ENCODE peak calls at places on chromosome 17, in four cellular contexts. One of them, this sample, is unnamed. For H3K4me1, the result is how much of the 10 kb centered on the place peaks cover.

GRCh38 chr17:17971431-17972125 is 622 bp downstream of the TOM1L2 start:
- DNase-seq in HCT116: no peak
- DNase-seq in PC-3: no peak
- DNase-seq in MM.1S: no peak
- DNase-seq in this sample: no peak

GRCh38 chr17:2050246-2050866 is 4.5 kb upstream of the HIC1 start:
- DNase-seq in HCT116: peak
- DNase-seq in PC-3: peak
- DNase-seq in MM.1S: peak
- DNase-seq in this sample: peak

GRCh38 chr17:27989046-27989445 is 53.4 kb upstream of the NLK start:
- DNase-seq in HCT116: no peak
- DNase-seq in PC-3: peak
- DNase-seq in MM.1S: no peak
- DNase-seq in this sample: no peak

GRCh38 chr17:32323784-32324590 is 18.0 kb downstream of the C17orf75 start:
- DNase-seq in HCT116: no peak
- DNase-seq in PC-3: peak
- DNase-seq in MM.1S: peak
- DNase-seq in this sample: no peak

GRCh38 chr17:60390223-60390622 is 1.7 kb downstream of the USP32 start:
- DNase-seq in HCT116: no peak
- DNase-seq in PC-3: peak
- DNase-seq in MM.1S: no peak
- DNase-seq in this sample: peak

GRCh38 chr17:43994272-43995149 is 9.9 kb upstream of the NAGS start:
- DNase-seq in HCT116: no peak
- DNase-seq in PC-3: peak
- DNase-seq in MM.1S: peak
- DNase-seq in this sample: peak

GRCh38 chr17:55722742-55723487 is at the start of gene TMEM100:
- DNase-seq in HCT116: no peak
- DNase-seq in PC-3: no peak
- DNase-seq in MM.1S: no peak
- DNase-seq in this sample: peak

GRCh38 chr17:68248199-68248825 is 469 bp downstream of the AMZ2 start:
- DNase-seq in HCT116: no peak
- DNase-seq in PC-3: peak
- DNase-seq in MM.1S: peak
- DNase-seq in this sample: peak

GRCh38 chr17:46842835-46843234 is 8.5 kb upstream of the WNT9B start:
- DNase-seq in HCT116: peak
- DNase-seq in PC-3: peak
- DNase-seq in MM.1S: no peak
- DNase-seq in this sample: no peak

GRCh38 chr17:16931318-16932060 is 40.4 kb downstream of the TNFRSF13B start:
- DNase-seq in HCT116: no peak
- DNase-seq in PC-3: no peak
- DNase-seq in MM.1S: no peak
- DNase-seq in this sample: no peak

GRCh38 chr17:9307313-9307998 is 268.2 kb downstream of the STX8 start:
- DNase-seq in HCT116: no peak
- DNase-seq in PC-3: no peak
- DNase-seq in MM.1S: no peak
- DNase-seq in this sample: no peak

DNA sequence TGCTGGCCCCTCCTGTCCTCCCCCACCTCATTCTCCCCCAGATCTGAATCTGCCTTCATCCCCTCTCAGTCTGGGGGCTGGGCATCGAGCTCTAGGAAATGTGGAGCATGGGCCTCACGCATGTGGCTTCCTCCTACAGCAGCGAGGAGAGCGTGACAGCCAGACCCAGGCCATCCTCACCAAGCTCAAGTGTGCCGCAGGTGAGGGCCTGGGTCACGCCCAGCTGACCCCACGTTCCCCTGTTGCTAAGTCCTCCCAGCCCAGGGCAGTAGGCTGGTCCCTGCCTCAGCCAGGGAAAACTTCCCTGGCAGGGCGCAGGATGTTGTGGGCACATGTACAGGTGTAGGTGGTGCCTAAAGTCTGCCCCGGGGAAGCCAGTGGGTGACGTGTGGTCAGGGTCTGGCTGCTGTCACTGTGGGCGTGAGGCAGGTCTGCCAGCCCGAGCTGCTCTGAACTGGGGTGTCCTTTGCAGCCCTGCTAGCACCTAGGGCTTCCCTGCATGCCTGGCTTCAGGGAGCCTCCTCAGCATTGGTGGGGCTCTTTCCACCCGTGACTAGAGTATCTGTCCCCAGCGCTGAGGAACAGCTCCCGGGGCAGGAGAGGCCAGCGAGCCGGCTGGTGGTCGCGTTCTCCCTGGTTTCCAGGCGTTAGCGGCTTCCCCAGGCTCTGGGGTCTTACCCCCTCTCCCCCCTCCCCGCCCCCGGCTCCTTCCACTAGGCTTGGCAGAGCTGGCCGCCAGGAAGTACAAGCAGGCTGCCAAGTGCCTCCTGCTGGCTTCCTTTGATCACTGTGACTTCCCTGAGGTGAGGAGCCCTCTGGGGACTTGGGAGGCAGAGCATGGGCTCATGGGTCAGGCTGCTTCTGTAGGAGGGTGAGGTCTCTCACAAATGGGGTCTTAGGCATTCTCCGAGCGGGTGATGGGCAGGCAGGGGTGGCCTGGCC is 3.6 kb downstream of the GPS1 start:
- DNase-seq in HCT116: no peak
- DNase-seq in PC-3: no peak
- DNase-seq in MM.1S: no peak
- DNase-seq in this sample: no peak
- H3K4me1 ChIP-seq in HCT116: under half
- H3K4me1 ChIP-seq in PC-3: under half
- H3K4me1 ChIP-seq in MM.1S: under half
- H3K4me1 ChIP-seq in this sample: under half

GRCh38 chr17:58085039-58085715 is 2.0 kb downstream of the DYNLL2 start:
- DNase-seq in HCT116: no peak
- DNase-seq in PC-3: no peak
- DNase-seq in MM.1S: no peak
- DNase-seq in this sample: no peak

GRCh38 chr17:58082870-58083490 is at the start of gene DYNLL2:
- DNase-seq in HCT116: peak
- DNase-seq in PC-3: peak
- DNase-seq in MM.1S: peak
- DNase-seq in this sample: peak

GRCh38 chr17:58084317-58084981 is 1.2 kb downstream of the DYNLL2 start:
- DNase-seq in HCT116: peak
- DNase-seq in PC-3: peak
- DNase-seq in MM.1S: peak
- DNase-seq in this sample: peak

GRCh38 chr17:58082341-58082869 is 814 bp upstream of the DYNLL2 start:
- DNase-seq in HCT116: no peak
- DNase-seq in PC-3: no peak
- DNase-seq in MM.1S: no peak
- DNase-seq in this sample: no peak

GRCh38 chr17:58083491-58084316 is 485 bp downstream of the DYNLL2 start:
- DNase-seq in HCT116: no peak
- DNase-seq in PC-3: peak
- DNase-seq in MM.1S: peak
- DNase-seq in this sample: peak
- H2AFZ ChIP-seq in HCT116: no peak
- H2AFZ ChIP-seq in PC-3: no peak
- H2AFZ ChIP-seq in MM.1S: peak
- H2AFZ ChIP-seq in this sample: no peak

DNA sequence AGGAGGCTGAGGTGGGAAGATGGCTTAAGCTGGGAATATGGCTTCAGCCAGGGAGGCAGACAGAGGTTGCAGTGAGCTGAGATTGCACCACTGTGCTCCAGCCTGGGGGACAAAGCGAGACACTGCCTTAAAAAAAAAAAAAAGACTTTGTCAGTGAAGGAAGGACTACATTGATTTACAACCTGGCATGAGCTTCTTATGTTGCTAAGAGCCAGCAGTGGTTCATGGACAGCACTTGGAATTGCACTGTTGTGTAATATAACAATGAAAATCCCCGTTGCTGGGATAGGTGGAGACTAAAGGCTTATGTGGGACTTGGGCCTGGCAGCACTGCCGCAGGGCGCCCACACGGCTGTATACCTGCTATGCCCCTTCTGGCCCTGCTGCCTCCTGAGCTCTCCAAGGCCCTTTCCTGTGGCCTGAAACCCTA is 14.1 kb upstream of the SLC16A5 start:
- DNase-seq in HCT116: no peak
- DNase-seq in PC-3: no peak
- DNase-seq in MM.1S: no peak
- DNase-seq in this sample: peak
- TF ChIP-seq EZH2phosphoT487 in HCT116: no peak
- TF ChIP-seq EZH2phosphoT487 in PC-3: no peak
- TF ChIP-seq EZH2phosphoT487 in MM.1S: no peak
- TF ChIP-seq EZH2phosphoT487 in this sample: no peak

GRCh38 chr17:79802039-79802735 is 5.3 kb upstream of the CBX8 start:
- DNase-seq in HCT116: no peak
- DNase-seq in PC-3: no peak
- DNase-seq in MM.1S: no peak
- DNase-seq in this sample: no peak
- H3K4me1 ChIP-seq in HCT116: under half
- H3K4me1 ChIP-seq in PC-3: under half
- H3K4me1 ChIP-seq in MM.1S: under half
- H3K4me1 ChIP-seq in this sample: under half

GRCh38 chr17:63451150-63451549 is 5.0 kb upstream of the CYB561 start:
- DNase-seq in HCT116: no peak
- DNase-seq in PC-3: no peak
- DNase-seq in MM.1S: no peak
- DNase-seq in this sample: no peak
- H2AFZ ChIP-seq in HCT116: no peak
- H2AFZ ChIP-seq in PC-3: no peak
- H2AFZ ChIP-seq in MM.1S: no peak
- H2AFZ ChIP-seq in this sample: no peak

GRCh38 chr17:83186226-83186625 is 106.8 kb downstream of the METRNL start:
- DNase-seq in HCT116: no peak
- DNase-seq in PC-3: no peak
- DNase-seq in MM.1S: no peak
- DNase-seq in this sample: no peak
- TF ChIP-seq EZH2phosphoT487 in HCT116: no peak
- TF ChIP-seq EZH2phosphoT487 in PC-3: no peak
- TF ChIP-seq EZH2phosphoT487 in MM.1S: no peak
- TF ChIP-seq EZH2phosphoT487 in this sample: no peak

GRCh38 chr17:80783971-80784370 is 207.7 kb upstream of the CHMP6 start:
- DNase-seq in HCT116: no peak
- DNase-seq in PC-3: no peak
- DNase-seq in MM.1S: no peak
- DNase-seq in this sample: no peak
- H3K4me1 ChIP-seq in HCT116: under half
- H3K4me1 ChIP-seq in PC-3: under half
- H3K4me1 ChIP-seq in MM.1S: under half
- H3K4me1 ChIP-seq in this sample: under half

This sample was measured in hepatocyte.